ENCODE peak calls at places on chromosome 13, in four cellular contexts. J, Z, S and D are unnamed samples.

GRCh38 chr13:27954406-27954851 is 14.7 kb downstream of the CDX2 start:
- DNase-seq in J (no peak), Z (no peak), S (no peak), D (no peak)

GRCh38 chr13:38888309-38888708 is 102.3 kb downstream of the STOML3 start:
- DNase-seq in J (no peak), Z (peak; percentile 31), S (peak; percentile 78), D (no peak)

GRCh38 chr13:48500652-48501197 is 32.2 kb downstream of the RCBTB2 start:
- DNase-seq in J (no peak), Z (peak; percentile 96), S (peak; percentile 61), D (no peak)

GRCh38 chr13:114105351-114106225 is 26.8 kb downstream of the RASA3 start:
- DNase-seq in J (no peak), Z (no peak), S (no peak), D (no peak)

GRCh38 chr13:88071371-88071770 is 400.2 kb downstream of the SLITRK5 start:
- DNase-seq in J (no peak), Z (no peak), S (no peak), D (no peak)

GRCh38 chr13:93144031-93144430 is 82.6 kb upstream of the GPC6 start:
- DNase-seq in J (no peak), Z (no peak), S (no peak), D (no peak)

GRCh38 chr13:44411841-44412240 is 38.2 kb downstream of the SERP2 start:
- DNase-seq in J (no peak), Z (no peak), S (no peak), D (no peak)

GRCh38 chr13:25699600-25699999 is 327.8 kb downstream of the ATP8A2 start:
- DNase-seq in J (no peak), Z (no peak), S (no peak), D (no peak)

GRCh38 chr13:107373551-107373950 is 805.6 kb upstream of the ARGLU1 start:
- DNase-seq in J (no peak), Z (peak; percentile 91), S (peak; percentile 70), D (no peak)

GRCh38 chr13:33441015-33441414 is 155.5 kb upstream of the STARD13 start:
- DNase-seq in J (no peak), Z (peak; percentile 47), S (no peak), D (no peak)

GRCh38 chr13:45385912-45386311 is 32.3 kb downstream of the SLC25A30 start:
- DNase-seq in J (no peak), Z (no peak), S (no peak), D (no peak)

GRCh38 chr13:27124571-27124970 is 47.0 kb downstream of the USP12 start:
- DNase-seq in J (no peak), Z (no peak), S (no peak), D (no peak)

GRCh38 chr13:114056205-114057013 is 76.0 kb downstream of the RASA3 start:
- DNase-seq in J (no peak), Z (no peak), S (no peak), D (no peak)

GRCh38 chr13:113153810-113154748 is 4.4 kb upstream of the PROZ start:
- DNase-seq in J (peak; percentile 74), Z (peak; percentile 51), S (peak; percentile 38), D (peak; percentile 94)

GRCh38 chr13:32883501-32883900 is 132.7 kb upstream of the KL start:
- DNase-seq in J (no peak), Z (peak; percentile 46), S (no peak), D (no peak)

GRCh38 chr13:75445717-75446529 is 36.0 kb downstream of the TBC1D4 start:
- DNase-seq in J (no peak), Z (peak; percentile 34), S (peak; percentile 5), D (no peak)

GRCh38 chr13:97432232-97432916 is 1.6 kb upstream of the RAP2A start:
- DNase-seq in J (no peak), Z (no peak), S (no peak), D (no peak)

GRCh38 chr13:52850396-52851152 is 2.1 kb upstream of the PCDH8 start:
- DNase-seq in J (peak; percentile 14), Z (peak; percentile 7), S (no peak), D (peak; percentile 45)

GRCh38 chr13:36509369-36509768 is 77.1 kb downstream of the CCNA1 start:
- DNase-seq in J (no peak), Z (no peak), S (no peak), D (no peak)

GRCh38 chr13:39451860-39452301 is 151.1 kb downstream of the LHFPL6 start:
- DNase-seq in J (no peak), Z (peak; percentile 30), S (peak; percentile 7), D (no peak)

GRCh38 chr13:100234524-100235136 is 145.7 kb downstream of the PCCA start:
- DNase-seq in J (no peak), Z (peak; percentile 55), S (peak; percentile 38), D (no peak)

GRCh38 chr13:106570354-106570822 is 2.5 kb upstream of the ARGLU1 start:
- DNase-seq in J (no peak), Z (peak; percentile 61), S (peak; percentile 93), D (no peak)

GRCh38 chr13:112096959-112097358 is 30.0 kb downstream of the SOX1 start:
- DNase-seq in J (no peak), Z (no peak), S (no peak), D (no peak)

DNA sequence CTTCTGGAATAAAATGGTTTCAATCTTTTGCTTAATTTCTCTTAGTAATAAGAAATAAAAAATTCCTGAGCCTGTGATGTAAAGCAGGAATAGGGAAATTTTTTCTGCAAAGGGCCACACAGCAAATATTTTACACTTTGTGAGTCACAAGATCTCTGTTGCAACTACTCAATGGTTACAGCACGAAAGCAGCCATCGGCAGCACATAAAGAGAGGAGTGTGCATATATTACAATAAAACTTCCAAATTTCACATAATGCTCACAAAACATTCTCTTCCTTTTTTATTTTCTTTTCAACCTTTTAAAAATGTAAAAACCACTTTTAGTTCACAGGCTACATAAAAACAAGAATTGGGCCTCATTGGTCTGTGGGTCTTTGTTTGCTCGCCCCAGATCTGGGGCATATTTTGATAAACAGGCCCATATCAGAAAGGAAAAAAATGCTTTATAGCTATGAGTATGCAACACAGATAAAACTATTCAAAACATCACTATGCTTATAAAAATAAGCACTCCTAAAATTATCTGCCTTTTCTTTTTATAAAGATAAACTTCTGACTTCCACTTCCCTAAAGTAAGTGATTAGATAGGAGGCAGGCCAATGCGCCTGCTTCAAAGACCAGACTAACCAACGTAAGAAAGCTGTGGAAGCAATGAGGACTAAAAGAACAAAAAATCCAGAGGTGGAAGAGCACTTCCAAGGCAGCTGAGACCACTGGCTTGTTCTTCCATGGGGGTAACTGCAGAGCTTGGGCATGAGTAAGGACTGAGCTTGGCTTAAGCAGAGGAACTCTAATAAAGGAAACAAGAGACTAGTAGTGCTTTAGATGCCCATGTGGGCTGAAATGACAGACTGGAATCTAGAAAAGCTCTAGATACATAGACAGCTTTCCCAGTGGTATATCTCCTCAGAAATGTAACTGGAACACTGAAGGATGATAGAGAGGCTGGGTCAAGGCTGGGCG is 26.4 kb downstream of the MYCBP2 start:
- DNase-seq in J (no peak), Z (peak; percentile 86), S (peak; percentile 74), D (no peak)
- H3K27ac ChIP-seq in J (no peak overlapping the region), Z (peak overlapping the region; percentile 97), S (peak overlapping the region; percentile 69), D (no peak overlapping the region)

DNA sequence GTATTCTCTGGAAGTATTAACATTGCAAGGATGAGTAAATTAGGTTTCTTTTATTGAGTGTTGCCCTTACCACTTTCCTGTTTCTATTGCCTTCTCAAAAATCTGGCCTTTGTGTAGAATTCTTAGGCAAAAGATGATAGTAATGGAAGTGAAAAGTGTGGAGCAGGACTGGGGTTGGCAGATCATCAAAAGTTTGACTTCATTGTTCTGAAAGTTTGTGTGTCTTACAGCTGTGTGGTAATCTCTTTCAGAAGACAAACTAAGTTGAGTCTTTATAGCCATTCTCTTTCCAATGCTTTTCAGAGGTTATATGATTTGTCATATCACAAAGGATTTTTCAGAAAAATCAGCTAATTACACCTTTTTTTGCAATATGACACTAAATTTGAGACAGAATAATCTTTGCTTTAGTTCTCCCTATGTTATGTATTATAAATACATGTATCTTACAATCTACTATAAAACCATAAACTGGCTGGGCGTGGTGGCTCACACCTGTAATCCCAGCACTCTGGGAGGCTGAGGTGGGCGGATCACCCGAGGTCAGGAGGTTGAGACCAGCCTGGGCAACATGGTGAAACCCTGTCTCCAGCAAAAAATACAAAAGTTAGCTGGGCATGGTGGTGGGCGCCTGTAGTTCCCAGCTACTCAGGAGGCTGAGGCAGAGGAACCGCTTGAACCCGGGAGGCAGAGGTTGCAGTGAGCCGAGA is 8.7 kb upstream of the KCNRG start:
- DNase-seq in J (no peak), Z (peak; percentile 55), S (no peak), D (no peak)
- H3K27ac ChIP-seq in J (no peak overlapping the region), Z (no peak overlapping the region), S (no peak overlapping the region), D (no peak overlapping the region)

DNA sequence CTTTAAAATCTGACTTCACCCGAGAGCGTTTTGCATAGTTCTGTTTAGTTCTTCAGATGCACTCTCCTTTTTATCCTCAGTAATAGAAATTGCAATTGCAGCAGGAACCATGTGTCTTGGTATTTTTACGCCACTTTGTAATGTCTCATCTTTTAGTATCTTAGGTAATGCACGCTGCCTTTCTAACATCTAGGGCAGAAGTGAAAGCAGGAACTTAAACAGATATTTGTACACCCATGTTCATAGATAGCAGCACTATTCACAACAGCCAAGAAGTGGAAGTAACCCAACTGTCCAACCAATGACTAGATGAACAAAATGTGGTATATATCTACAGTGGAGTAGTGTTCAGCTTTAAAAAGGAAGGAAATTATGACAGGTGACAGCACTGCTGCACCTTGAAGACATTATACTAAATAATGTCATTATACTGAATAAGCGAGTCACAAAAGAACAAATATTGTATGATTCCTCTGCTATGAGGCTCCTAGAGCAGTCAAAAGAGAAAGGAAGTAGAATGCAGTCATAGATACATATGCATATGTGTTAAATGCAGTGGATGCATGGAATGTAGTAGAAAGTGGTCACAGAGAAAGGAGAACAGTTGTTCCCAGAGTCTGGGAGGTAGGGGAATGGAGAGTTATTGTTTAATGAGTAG is 105.9 kb upstream of the GJB6 start:
- DNase-seq in J (no peak), Z (no peak), S (no peak), D (no peak)
- H3K27ac ChIP-seq in J (no peak overlapping the region), Z (no peak overlapping the region), S (no peak overlapping the region), D (no peak overlapping the region)

GRCh38 chr13:82257790-82258507 is 1624.3 kb downstream of the SLITRK1 start:
- DNase-seq in J (no peak), Z (no peak), S (no peak), D (no peak)

GRCh38 chr13:82259284-82259683 is 1623.0 kb downstream of the SLITRK1 start:
- DNase-seq in J (no peak), Z (no peak), S (no peak), D (no peak)
- H3K27ac ChIP-seq in J (no peak overlapping the region), Z (no peak overlapping the region), S (no peak overlapping the region), D (no peak overlapping the region)

GRCh38 chr13:95264225-95264624 is 37.0 kb downstream of the ABCC4 start:
- DNase-seq in J (no peak), Z (no peak), S (no peak), D (no peak)
- H3K27ac ChIP-seq in J (no peak overlapping the region), Z (no peak overlapping the region), S (no peak overlapping the region), D (no peak overlapping the region)

GRCh38 chr13:29878101-29878500 is 27.7 kb upstream of the UBL3 start:
- DNase-seq in J (no peak), Z (peak; percentile 14), S (no peak), D (no peak)
- H3K27ac ChIP-seq in J (no peak overlapping the region), Z (no peak overlapping the region), S (no peak overlapping the region), D (no peak overlapping the region)

DNA sequence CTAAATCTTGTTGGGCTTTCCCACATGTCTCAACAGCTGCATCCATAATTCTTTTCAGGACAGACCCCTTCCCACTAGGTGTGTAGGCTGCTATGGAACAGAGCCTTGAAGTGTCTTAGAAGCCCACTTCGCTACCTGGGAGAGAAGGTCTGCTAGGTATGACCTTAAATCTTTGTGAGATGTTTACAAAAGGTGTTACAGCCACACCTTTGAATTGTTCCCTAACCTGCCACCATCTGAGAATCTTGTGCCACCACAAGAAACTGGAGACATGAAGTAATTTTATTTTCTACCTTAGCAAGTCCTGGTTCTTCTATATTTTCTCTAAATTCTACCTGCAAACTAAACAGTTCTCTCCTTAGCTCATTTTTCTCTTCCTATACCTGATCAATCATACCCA is 67.4 kb upstream of the IL17D start:
- DNase-seq in J (no peak), Z (no peak), S (no peak), D (no peak)
- H3K27ac ChIP-seq in J (no peak overlapping the region), Z (no peak overlapping the region), S (no peak overlapping the region), D (no peak overlapping the region)